ENCODE peak calls at places on chromosomes 7 and 10, in eight cellular contexts. V, M, R, J, D, Z, Q and T are unnamed samples.

GRCh38 chr10:9097206-9097990 is 1042.9 kb downstream of the GATA3 start:
- ATAC-seq in Z (peak; percentile 62), J (no peak), M (no peak), V (no peak), R (no peak), D (no peak), Q (no peak), T (no peak)

GRCh38 chr10:99809931-99810615 is 27.6 kb downstream of the ABCC2 start:
- ATAC-seq in Z (no peak), R (peak; percentile 79), V (no peak), J (no peak), Q (no peak), D (peak; percentile 95), M (peak; percentile 53), T (peak; percentile 90)

GRCh38 chr7:158351051-158351450 is 236.6 kb downstream of the PTPRN2 start:
- ATAC-seq in J (no peak), D (no peak), M (no peak), Z (no peak), R (no peak), V (no peak), Q (no peak), T (no peak)

GRCh38 chr10:12405342-12406320 is 56.3 kb downstream of the CAMK1D start:
- ATAC-seq in Z (no peak), Q (no peak), D (peak; percentile 35), V (peak; percentile 90), J (no peak), M (peak; percentile 74), R (peak; percentile 75), T (no peak)

GRCh38 chr7:119842786-119843185 is 430.2 kb upstream of the KCND2 start:
- ATAC-seq in Z (no peak), Q (no peak), R (no peak), V (no peak), M (no peak), J (peak; percentile 12), D (no peak), T (no peak)

GRCh38 chr10:113788604-113789083 is 37.2 kb downstream of the PLEKHS1 start:
- ATAC-seq in M (peak; percentile 55), Z (peak; percentile 96), D (peak; percentile 85), V (no peak), J (no peak), Q (peak; percentile 72), R (no peak), T (peak; percentile 83)

GRCh38 chr10:29557665-29558064 is 77.1 kb downstream of the SVIL start:
- ATAC-seq in V (no peak), Q (no peak), M (no peak), J (no peak), Z (no peak), D (no peak), R (no peak), T (no peak)

GRCh38 chr7:134468054-134468453 is 9.2 kb upstream of the AKR1B1 start:
- ATAC-seq in Q (no peak), R (no peak), D (no peak), M (no peak), V (no peak), J (no peak), Z (no peak), T (no peak)

GRCh38 chr7:135321556-135321955 is 87.9 kb downstream of the STRA8 start:
- ATAC-seq in V (no peak), Q (no peak), D (no peak), M (no peak), R (no peak), Z (peak; percentile 59), J (no peak), T (peak; percentile 70)

GRCh38 chr10:12735843-12736462 is 265.6 kb downstream of the CCDC3 start:
- ATAC-seq in R (no peak), V (peak; percentile 17), D (no peak), Q (no peak), J (no peak), M (no peak), Z (no peak), T (no peak)

GRCh38 chr7:130149575-130150139 is 55.5 kb downstream of the TMEM209 start:
- ATAC-seq in Q (no peak), J (no peak), D (no peak), Z (no peak), R (peak; percentile 12), M (peak; percentile 23), V (peak; percentile 25), T (no peak)
- H3K4me1 ChIP-seq in Q (peaks cover 12% of the 10 kb centered on the region), J (peaks cover 10% of the 10 kb centered on the region), D (peaks cover 3% of the 10 kb centered on the region), Z (peaks cover 2% of the 10 kb centered on the region), R (no peaks in the 10 kb centered on the region), M (peaks cover 8% of the 10 kb centered on the region), V (no peaks in the 10 kb centered on the region), T (no peaks in the 10 kb centered on the region)

GRCh38 chr7:121079425-121080169 is 91.1 kb downstream of the CPED1 start:
- ATAC-seq in D (no peak), Z (no peak), M (no peak), J (peak; percentile 1), V (peak; percentile 86), R (peak; percentile 35), Q (no peak), T (no peak)
- TF ChIP-seq CTCF in D (peak; percentile 28), Z (peak; percentile 9), M (no peak), J (no peak), V (no peak), R (peak; percentile 9), Q (no peak), T (no peak)

DNA sequence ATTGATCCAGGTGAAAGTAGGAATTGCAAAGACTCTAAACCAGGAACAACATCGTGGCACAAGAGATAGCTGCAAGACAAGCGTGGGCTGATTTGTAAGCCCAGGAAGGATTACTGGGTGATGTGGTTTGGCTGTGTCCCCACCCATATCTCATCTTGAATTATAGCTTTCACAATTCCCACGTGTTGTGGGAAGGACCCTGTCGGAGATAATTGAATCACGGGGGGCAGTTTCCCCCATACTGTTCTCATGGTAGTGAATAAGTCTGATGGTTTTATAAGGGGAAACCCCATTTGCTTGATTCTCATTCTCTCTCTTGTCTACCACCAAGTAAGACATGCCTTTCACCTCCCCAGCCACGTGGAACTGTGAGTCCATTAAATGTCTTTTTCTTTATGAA is 59.5 kb downstream of the ST8SIA6 start:
- ATAC-seq in V (no peak), R (no peak), D (no peak), M (no peak), Z (no peak), J (peak; percentile 61), Q (no peak), T (no peak)
- H3K27ac ChIP-seq in V (no peak overlapping the region), R (no peak overlapping the region), D (no peak overlapping the region), M (no peak overlapping the region), Z (no peak overlapping the region), J (no peak overlapping the region), Q (no peak overlapping the region), T (no peak overlapping the region)

GRCh38 chr10:124745257-124745656 is 1.1 kb upstream of the FAM53B start:
- ATAC-seq in R (no peak), J (no peak), M (no peak), Q (no peak), D (no peak), Z (no peak), V (no peak), T (no peak)
- H3K4me1 ChIP-seq in R (peaks cover 33% of the 10 kb centered on the region), J (peaks cover 18% of the 10 kb centered on the region), M (peaks cover 2% of the 10 kb centered on the region), Q (peaks cover 36% of the 10 kb centered on the region), D (peaks cover 11% of the 10 kb centered on the region), Z (peaks cover 42% of the 10 kb centered on the region), V (peaks cover 8% of the 10 kb centered on the region), T (peaks cover 45% of the 10 kb centered on the region)

DNA sequence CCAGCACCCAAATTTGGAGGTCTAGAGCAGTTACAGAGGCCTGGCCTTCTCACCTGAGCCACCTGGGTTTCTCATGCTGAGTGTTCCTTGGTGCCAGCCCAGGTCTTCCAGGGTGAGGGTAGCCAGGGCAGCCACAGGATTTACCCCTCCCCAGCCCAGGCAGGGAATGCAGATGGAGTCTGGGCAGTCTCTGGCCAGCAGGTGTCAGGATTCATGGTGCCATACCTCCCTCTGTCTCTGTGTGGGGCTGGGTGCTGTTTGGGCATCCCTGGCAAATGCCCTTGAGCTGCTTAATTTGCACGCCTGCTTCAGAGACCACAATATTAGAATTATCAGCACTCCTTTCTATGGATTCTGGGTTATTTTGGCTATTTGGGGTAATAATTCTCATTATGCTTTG is 246.7 kb downstream of the GFRA1 start:
- ATAC-seq in D (no peak), Q (peak; percentile 85), Z (no peak), R (no peak), M (no peak), V (peak; percentile 80), J (no peak), T (no peak)
- TF ChIP-seq CTCF in D (no peak), Q (peak; percentile 35), Z (no peak), R (no peak), M (no peak), V (peak; percentile 57), J (no peak), T (no peak)

GRCh38 chr7:112080974-112081373 is 125.2 kb downstream of the DOCK4 start:
- ATAC-seq in D (no peak), V (peak; percentile 47), R (peak; percentile 80), J (no peak), M (peak; percentile 68), Z (no peak), Q (no peak), T (peak; percentile 54)

GRCh38 chr7:112081778-112082177 is 124.4 kb downstream of the DOCK4 start:
- ATAC-seq in R (peak; percentile 84), Q (no peak), J (no peak), M (no peak), V (no peak), Z (no peak), D (no peak), T (peak; percentile 57)

GRCh38 chr7:112086496-112087254 is 119.5 kb downstream of the DOCK4 start:
- ATAC-seq in Q (no peak), Z (no peak), J (no peak), V (peak; percentile 95), M (no peak), D (no peak), R (no peak), T (no peak)

GRCh38 chr7:112083776-112084175 is 122.4 kb downstream of the DOCK4 start:
- ATAC-seq in M (no peak), V (no peak), D (no peak), J (no peak), Z (no peak), Q (no peak), R (no peak), T (no peak)

GRCh38 chr7:112084506-112084905 is 121.7 kb downstream of the DOCK4 start:
- ATAC-seq in Q (no peak), Z (no peak), J (no peak), R (peak; percentile 40), V (no peak), M (no peak), D (peak; percentile 30), T (peak; percentile 16)
- H3K27ac ChIP-seq in Q (no peak overlapping the region), Z (no peak overlapping the region), J (no peak overlapping the region), R (peak overlapping the region; percentile 65), V (peak overlapping the region; percentile 28), M (peak overlapping the region; percentile 52), D (no peak overlapping the region), T (no peak overlapping the region)

DNA sequence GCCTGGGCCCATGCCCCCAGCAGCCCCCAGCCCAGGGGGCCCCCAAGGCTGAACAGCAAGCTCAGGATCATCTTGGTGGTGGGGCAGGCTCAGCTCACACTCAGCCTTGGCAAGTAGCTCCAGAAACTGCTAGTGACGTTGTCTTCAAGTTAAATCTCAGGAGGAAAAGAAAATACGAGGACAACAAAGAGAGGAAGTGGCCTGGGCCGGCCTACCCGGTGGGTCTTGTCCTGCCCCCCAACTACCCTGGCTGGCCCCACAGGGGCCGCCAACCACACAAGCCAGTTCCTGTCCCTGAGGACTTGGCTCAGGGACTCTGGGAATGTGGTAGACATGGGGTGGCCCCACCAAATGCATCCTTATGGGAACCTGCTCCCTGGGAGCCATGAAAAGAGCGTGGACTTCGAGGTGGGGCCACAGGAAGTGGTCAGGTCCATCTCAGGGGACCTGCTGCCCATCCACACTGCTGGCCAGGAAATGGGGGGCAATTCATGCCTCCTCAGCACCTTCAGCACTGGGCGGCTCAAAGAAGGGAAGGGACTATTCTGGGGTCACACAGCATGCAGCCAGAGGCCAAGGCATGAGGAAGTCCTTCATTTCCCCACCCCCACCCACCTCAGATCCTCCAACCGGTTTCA is at the start of gene MMRN2:
- ATAC-seq in R (no peak), J (no peak), M (no peak), Z (no peak), V (peak; percentile 5), D (no peak), Q (no peak), T (no peak)
- H3K4me1 ChIP-seq in R (peaks cover 21% of the 10 kb centered on the region), J (peaks cover 68% of the 10 kb centered on the region), M (peaks cover 41% of the 10 kb centered on the region), Z (peaks cover 4% of the 10 kb centered on the region), V (no peaks in the 10 kb centered on the region), D (peaks cover 21% of the 10 kb centered on the region), Q (peaks cover 82% of the 10 kb centered on the region), T (peaks cover 32% of the 10 kb centered on the region)